ENCODE peak calls at places on chromosome 1, in four cellular contexts. X is NCI-H446 treated with DMSO at 0.1 percent for 48 hours, S is lung, V is NCI-H774. Z is an unnamed sample.

GRCh38 chr1:78440381-78440793 is 50.4 kb upstream of the PTGFR start:
- DNase-seq in X (no peak), S (no peak), V (no peak), Z (no peak)

GRCh38 chr1:236067854-236068454 is 3.1 kb upstream of the NID1 start:
- DNase-seq in X (no peak), S (no peak), V (no peak), Z (no peak)

GRCh38 chr1:100461222-100461621 is 76.7 kb upstream of the GPR88 start:
- DNase-seq in X (peak), S (no peak), V (no peak), Z (no peak)

GRCh38 chr1:97680894-97681293 is 239.9 kb downstream of the DPYD start:
- DNase-seq in X (no peak), S (no peak), V (no peak), Z (no peak)

GRCh38 chr1:208606976-208607375 is 362.8 kb upstream of the PLXNA2 start:
- DNase-seq in X (no peak), S (no peak), V (no peak), Z (no peak)

GRCh38 chr1:222711319-222712252 is 705 bp downstream of the AIDA start:
- DNase-seq in X (peak), S (peak), V (peak), Z (peak)

GRCh38 chr1:173392895-173393654 is 84.1 kb upstream of the PRDX6 start:
- DNase-seq in X (no peak), S (no peak), V (no peak), Z (peak)

GRCh38 chr1:202967684-202968281 is 726 bp upstream of the CYB5R1 start:
- DNase-seq in X (no peak), S (no peak), V (no peak), Z (no peak)

GRCh38 chr1:119958223-119958622 is 61.9 kb upstream of the ADAM30 start:
- DNase-seq in X (no peak), S (no peak), V (no peak), Z (no peak)

GRCh38 chr1:53586765-53587164 is 127.6 kb downstream of the DMRTB1 start:
- DNase-seq in X (no peak), S (no peak), V (no peak), Z (no peak)

GRCh38 chr1:214281030-214281901 is at the start of gene SMYD2:
- DNase-seq in X (peak), S (peak), V (peak), Z (peak)

GRCh38 chr1:226489718-226490440 is 58.7 kb upstream of the STUM start:
- DNase-seq in X (no peak), S (no peak), V (no peak), Z (no peak)

GRCh38 chr1:107430540-107431228 is 289.8 kb downstream of the NTNG1 start:
- DNase-seq in X (peak), S (peak), V (no peak), Z (peak)

GRCh38 chr1:32967863-32968571 is 3.4 kb upstream of the RNF19B start:
- DNase-seq in X (no peak), S (no peak), V (no peak), Z (no peak)

GRCh38 chr1:36322786-36323635 is 434 bp downstream of the EVA1B start:
- DNase-seq in X (no peak), S (peak), V (no peak), Z (no peak)

GRCh38 chr1:215263636-215264035 is 181.1 kb downstream of the KCNK2 start:
- DNase-seq in X (no peak), S (no peak), V (no peak), Z (no peak)

GRCh38 chr1:212791261-212791675 is 309 bp downstream of the NSL1 start:
- DNase-seq in X (peak), S (no peak), V (peak), Z (peak)

GRCh38 chr1:162011337-162012012 is 12.2 kb downstream of the OLFML2B start:
- DNase-seq in X (no peak), S (peak), V (no peak), Z (no peak)

GRCh38 chr1:15681346-15682290 is 2.5 kb upstream of the PLEKHM2 start:
- DNase-seq in X (no peak), S (no peak), V (no peak), Z (no peak)

GRCh38 chr1:239987103-239987745 is 104.5 kb upstream of the FMN2 start:
- DNase-seq in X (no peak), S (no peak), V (peak), Z (peak)

GRCh38 chr1:18285533-18285924 is 177.9 kb downstream of the IGSF21 start:
- DNase-seq in X (no peak), S (no peak), V (no peak), Z (no peak)

GRCh38 chr1:179230251-179230650 is 774 bp upstream of the ABL2 start:
- DNase-seq in X (no peak), S (no peak), V (no peak), Z (peak)

GRCh38 chr1:44558883-44559282 is 115.4 kb downstream of the TMEM53 start:
- DNase-seq in X (no peak), S (no peak), V (no peak), Z (no peak)

GRCh38 chr1:167833904-167834303 is 80.0 kb downstream of the ADCY10 start:
- DNase-seq in X (no peak), S (no peak), V (no peak), Z (no peak)

GRCh38 chr1:11156441-11156840 is 32.7 kb upstream of the ANGPTL7 start:
- DNase-seq in X (no peak), S (no peak), V (no peak), Z (no peak)

GRCh38 chr1:162676087-162676486 is 43.8 kb downstream of the DDR2 start:
- DNase-seq in X (peak), S (no peak), V (no peak), Z (peak)

GRCh38 chr1:37932759-37933158 is 14.1 kb downstream of the INPP5B start:
- DNase-seq in X (no peak), S (no peak), V (no peak), Z (peak)

GRCh38 chr1:1425753-1426495 is 4.8 kb upstream of the ANKRD65 start:
- DNase-seq in X (no peak), S (no peak), V (no peak), Z (no peak)

GRCh38 chr1:113072757-113073456 is at the start of gene LRIG2:
- DNase-seq in X (peak), S (peak), V (peak), Z (peak)

GRCh38 chr1:198681831-198682756 is 43.3 kb downstream of the PTPRC start:
- DNase-seq in X (peak), S (peak), V (peak), Z (no peak)

GRCh38 chr1:33460947-33461629 is 11.4 kb upstream of the ZSCAN20 start:
- DNase-seq in X (no peak), S (no peak), V (no peak), Z (no peak)

GRCh38 chr1:40380817-40381216 is 7.3 kb downstream of the SMAP2 start:
- DNase-seq in X (no peak), S (no peak), V (no peak), Z (no peak)